ENCODE peak calls at places on chromosome 17, in five cellular contexts. L is Kasumi-1, M is left cardiac atrium, C is HT-29, P is H54. B is an unnamed sample.

GRCh38 chr17:51486091-51486490 is 225.7 kb downstream of the UTP18 start:
- DNase-seq in L (no peak), M (no peak), C (no peak), P (no peak), B (peak)

GRCh38 chr17:1515640-1516402 is 591 bp downstream of the INPP5K start:
- DNase-seq in L (peak), M (peak), C (peak), P (peak), B (peak)

GRCh38 chr17:1779571-1780074 is 17.8 kb downstream of the SERPINF1 start:
- DNase-seq in L (no peak), M (peak), C (no peak), P (peak), B (no peak)

GRCh38 chr17:10738516-10739258 is 8.9 kb upstream of the TMEM220 start:
- DNase-seq in L (no peak), M (no peak), C (no peak), P (no peak), B (no peak)

GRCh38 chr17:73594025-73594424 is 50.2 kb downstream of the SDK2 start:
- DNase-seq in L (no peak), M (no peak), C (no peak), P (no peak), B (no peak)

GRCh38 chr17:79478051-79478461 is 132.8 kb downstream of the RBFOX3 start:
- DNase-seq in L (no peak), M (no peak), C (no peak), P (no peak), B (no peak)

GRCh38 chr17:72858826-72859495 is 233.5 kb downstream of the SLC39A11 start:
- DNase-seq in L (no peak), M (no peak), C (no peak), P (no peak), B (no peak)

GRCh38 chr17:35630530-35631148 is 43.5 kb downstream of the AP2B1 start:
- DNase-seq in L (no peak), M (no peak), C (no peak), P (peak), B (no peak)

GRCh38 chr17:953767-954166 is 25.8 kb downstream of the NXN start:
- DNase-seq in L (no peak), M (no peak), C (no peak), P (no peak), B (no peak)

GRCh38 chr17:17052462-17053221 is 10.4 kb downstream of the MPRIP start:
- DNase-seq in L (no peak), M (no peak), C (peak), P (no peak), B (peak)

GRCh38 chr17:55842405-55843158 is 91.7 kb downstream of the PCTP start:
- DNase-seq in L (no peak), M (no peak), C (no peak), P (no peak), B (no peak)

GRCh38 chr17:74408830-74409229 is 23.1 kb upstream of the GPRC5C start:
- DNase-seq in L (no peak), M (no peak), C (peak), P (no peak), B (no peak)

GRCh38 chr17:34797724-34798123 is 163.5 kb downstream of the CCT6B start:
- DNase-seq in L (peak), M (no peak), C (peak), P (peak), B (no peak)

GRCh38 chr17:6591599-6592158 is 35.3 kb upstream of the PITPNM3 start:
- DNase-seq in L (no peak), M (no peak), C (no peak), P (peak), B (peak)

GRCh38 chr17:33242725-33243124 is 50.4 kb downstream of the ASIC2 start:
- DNase-seq in L (no peak), M (no peak), C (no peak), P (no peak), B (no peak)

GRCh38 chr17:36777118-36777517 is 160.2 kb upstream of the LHX1 start:
- DNase-seq in L (no peak), M (no peak), C (no peak), P (no peak), B (no peak)

GRCh38 chr17:2064511-2064910 is 9.6 kb downstream of the HIC1 start:
- DNase-seq in L (no peak), M (no peak), C (no peak), P (no peak), B (no peak)

GRCh38 chr17:66747561-66748275 is 87.2 kb upstream of the CACNG5 start:
- DNase-seq in L (no peak), M (no peak), C (no peak), P (peak), B (no peak)

GRCh38 chr17:48202945-48203344 is 95.4 kb downstream of the SNX11 start:
- DNase-seq in L (no peak), M (no peak), C (no peak), P (no peak), B (no peak)

GRCh38 chr17:45662432-45662831 is 121.7 kb upstream of the CRHR1 start:
- DNase-seq in L (no peak), M (no peak), C (no peak), P (no peak), B (no peak)

GRCh38 chr17:45061606-45062205 is 589 bp downstream of the NMT1 start:
- DNase-seq in L (no peak), M (no peak), C (no peak), P (no peak), B (no peak)

GRCh38 chr17:58360664-58361063 is 8.7 kb upstream of the SUPT4H1 start:
- DNase-seq in L (no peak), M (no peak), C (no peak), P (no peak), B (no peak)

GRCh38 chr17:82932146-82933005 is 92.6 kb upstream of the ZNF750 start:
- DNase-seq in L (no peak), M (peak), C (no peak), P (no peak), B (no peak)

GRCh38 chr17:59361386-59361785 is 29.9 kb downstream of the YPEL2 start:
- DNase-seq in L (no peak), M (no peak), C (no peak), P (peak), B (peak)

GRCh38 chr17:78019367-78019975 is 61.0 kb downstream of the TNRC6C start:
- DNase-seq in L (peak), M (no peak), C (peak), P (no peak), B (peak)

GRCh38 chr17:28763137-28763799 is 19.5 kb downstream of the TRAF4 start:
- DNase-seq in L (no peak), M (no peak), C (no peak), P (no peak), B (no peak)

GRCh38 chr17:76586741-76587487 is 1.3 kb upstream of the ST6GALNAC2 start:
- DNase-seq in L (no peak), M (no peak), C (no peak), P (no peak), B (no peak)

GRCh38 chr17:6661464-6661848 is 9.9 kb downstream of the C17orf100 start:
- DNase-seq in L (no peak), M (no peak), C (no peak), P (no peak), B (peak)

GRCh38 chr17:81084691-81085419 is 49.9 kb downstream of the BAIAP2 start:
- DNase-seq in L (no peak), M (no peak), C (no peak), P (no peak), B (no peak)

GRCh38 chr17:18184143-18185007 is 747 bp downstream of the ALKBH5 start:
- DNase-seq in L (peak), M (peak), C (peak), P (no peak), B (peak)